ENCODE peak calls at places on chromosomes 5 and 9, in seven cellular contexts. One of them, this sample, is unnamed.

GRCh38 chr5:1555011-1555807 is 31.4 kb upstream of the LPCAT1 start:
- DNase-seq in neural progenitor cell: no peak
- DNase-seq in dorsolateral prefrontal cortex: peak; percentile 20
- DNase-seq in tibial nerve: no peak
- DNase-seq in esophagus squamous epithelium: no peak
- DNase-seq in IMR-90: peak; percentile 19
- DNase-seq in stomach: no peak
- DNase-seq in this sample: peak; percentile 74

GRCh38 chr9:137056739-137057407 is 3.0 kb upstream of the ENTPD2 start:
- DNase-seq in neural progenitor cell: no peak
- DNase-seq in dorsolateral prefrontal cortex: no peak
- DNase-seq in tibial nerve: no peak
- DNase-seq in esophagus squamous epithelium: no peak
- DNase-seq in IMR-90: no peak
- DNase-seq in stomach: no peak
- DNase-seq in this sample: no peak

GRCh38 chr9:16515879-16516289 is 354.6 kb downstream of the BNC2 start:
- DNase-seq in neural progenitor cell: peak; percentile 72
- DNase-seq in dorsolateral prefrontal cortex: no peak
- DNase-seq in tibial nerve: no peak
- DNase-seq in esophagus squamous epithelium: no peak
- DNase-seq in IMR-90: peak; percentile 84
- DNase-seq in stomach: no peak
- DNase-seq in this sample: no peak

GRCh38 chr5:36489505-36489904 is 116.9 kb upstream of the SLC1A3 start:
- DNase-seq in neural progenitor cell: no peak
- DNase-seq in dorsolateral prefrontal cortex: no peak
- DNase-seq in tibial nerve: no peak
- DNase-seq in esophagus squamous epithelium: no peak
- DNase-seq in IMR-90: no peak
- DNase-seq in stomach: no peak
- DNase-seq in this sample: no peak

GRCh38 chr5:143887901-143888648 is 76.1 kb downstream of the HMHB1 start:
- DNase-seq in neural progenitor cell: no peak
- DNase-seq in dorsolateral prefrontal cortex: no peak
- DNase-seq in tibial nerve: no peak
- DNase-seq in esophagus squamous epithelium: no peak
- DNase-seq in IMR-90: peak; percentile 75
- DNase-seq in stomach: no peak
- DNase-seq in this sample: no peak

GRCh38 chr5:43421450-43422133 is 9.4 kb upstream of the CCL28 start:
- DNase-seq in neural progenitor cell: no peak
- DNase-seq in dorsolateral prefrontal cortex: no peak
- DNase-seq in tibial nerve: no peak
- DNase-seq in esophagus squamous epithelium: no peak
- DNase-seq in IMR-90: no peak
- DNase-seq in stomach: no peak
- DNase-seq in this sample: no peak

GRCh38 chr5:73303139-73304079 is 130.4 kb downstream of the TMEM174 start:
- DNase-seq in neural progenitor cell: peak; percentile 76
- DNase-seq in dorsolateral prefrontal cortex: no peak
- DNase-seq in tibial nerve: no peak
- DNase-seq in esophagus squamous epithelium: no peak
- DNase-seq in IMR-90: no peak
- DNase-seq in stomach: no peak
- DNase-seq in this sample: no peak

GRCh38 chr9:15191358-15191757 is 115.7 kb downstream of the TTC39B start:
- DNase-seq in neural progenitor cell: no peak
- DNase-seq in dorsolateral prefrontal cortex: no peak
- DNase-seq in tibial nerve: no peak
- DNase-seq in esophagus squamous epithelium: no peak
- DNase-seq in IMR-90: no peak
- DNase-seq in stomach: no peak
- DNase-seq in this sample: no peak

GRCh38 chr9:128556276-128556675 is 3.9 kb downstream of the SPTAN1 start:
- DNase-seq in neural progenitor cell: no peak
- DNase-seq in dorsolateral prefrontal cortex: no peak
- DNase-seq in tibial nerve: no peak
- DNase-seq in esophagus squamous epithelium: no peak
- DNase-seq in IMR-90: no peak
- DNase-seq in stomach: no peak
- DNase-seq in this sample: no peak

GRCh38 chr9:98706651-98707103 is 2.1 kb downstream of the GABBR2 start:
- DNase-seq in neural progenitor cell: no peak
- DNase-seq in dorsolateral prefrontal cortex: no peak
- DNase-seq in tibial nerve: no peak
- DNase-seq in esophagus squamous epithelium: no peak
- DNase-seq in IMR-90: peak; percentile 52
- DNase-seq in stomach: no peak
- DNase-seq in this sample: no peak

GRCh38 chr5:83107692-83108410 is 30.5 kb downstream of the XRCC4 start:
- DNase-seq in neural progenitor cell: no peak
- DNase-seq in dorsolateral prefrontal cortex: no peak
- DNase-seq in tibial nerve: no peak
- DNase-seq in esophagus squamous epithelium: no peak
- DNase-seq in IMR-90: no peak
- DNase-seq in stomach: no peak
- DNase-seq in this sample: no peak

GRCh38 chr5:89769975-89770374 is 639.6 kb downstream of the CETN3 start:
- DNase-seq in neural progenitor cell: no peak
- DNase-seq in dorsolateral prefrontal cortex: no peak
- DNase-seq in tibial nerve: no peak
- DNase-seq in esophagus squamous epithelium: no peak
- DNase-seq in IMR-90: peak; percentile 1
- DNase-seq in stomach: no peak
- DNase-seq in this sample: no peak

GRCh38 chr9:108665856-108666784 is 189.7 kb downstream of the ACTL7B start:
- DNase-seq in neural progenitor cell: no peak
- DNase-seq in dorsolateral prefrontal cortex: no peak
- DNase-seq in tibial nerve: no peak
- DNase-seq in esophagus squamous epithelium: no peak
- DNase-seq in IMR-90: peak; percentile 2
- DNase-seq in stomach: no peak
- DNase-seq in this sample: no peak

GRCh38 chr5:56459978-56460377 is 226.8 kb upstream of the ANKRD55 start:
- DNase-seq in neural progenitor cell: no peak
- DNase-seq in dorsolateral prefrontal cortex: no peak
- DNase-seq in tibial nerve: no peak
- DNase-seq in esophagus squamous epithelium: no peak
- DNase-seq in IMR-90: no peak
- DNase-seq in stomach: no peak
- DNase-seq in this sample: no peak

GRCh38 chr5:107564896-107565295 is 105.8 kb downstream of the EFNA5 start:
- DNase-seq in neural progenitor cell: no peak
- DNase-seq in dorsolateral prefrontal cortex: no peak
- DNase-seq in tibial nerve: no peak
- DNase-seq in esophagus squamous epithelium: no peak
- DNase-seq in IMR-90: no peak
- DNase-seq in stomach: no peak
- DNase-seq in this sample: no peak

GRCh38 chr9:93136011-93136440 is 2.0 kb upstream of the NINJ1 start:
- DNase-seq in neural progenitor cell: no peak
- DNase-seq in dorsolateral prefrontal cortex: no peak
- DNase-seq in tibial nerve: no peak
- DNase-seq in esophagus squamous epithelium: no peak
- DNase-seq in IMR-90: peak; percentile 58
- DNase-seq in stomach: no peak
- DNase-seq in this sample: no peak

GRCh38 chr9:69899491-69899890 is 78.9 kb downstream of the CFAP95 start:
- DNase-seq in neural progenitor cell: no peak
- DNase-seq in dorsolateral prefrontal cortex: no peak
- DNase-seq in tibial nerve: no peak
- DNase-seq in esophagus squamous epithelium: no peak
- DNase-seq in IMR-90: no peak
- DNase-seq in stomach: no peak
- DNase-seq in this sample: no peak

GRCh38 chr9:88745281-88746001 is 210.5 kb downstream of the NXNL2 start:
- DNase-seq in neural progenitor cell: no peak
- DNase-seq in dorsolateral prefrontal cortex: no peak
- DNase-seq in tibial nerve: no peak
- DNase-seq in esophagus squamous epithelium: no peak
- DNase-seq in IMR-90: peak; percentile 95
- DNase-seq in stomach: no peak
- DNase-seq in this sample: no peak

GRCh38 chr5:57675236-57675635 is 192.6 kb upstream of the ACTBL2 start:
- DNase-seq in neural progenitor cell: no peak
- DNase-seq in dorsolateral prefrontal cortex: no peak
- DNase-seq in tibial nerve: no peak
- DNase-seq in esophagus squamous epithelium: no peak
- DNase-seq in IMR-90: no peak
- DNase-seq in stomach: no peak
- DNase-seq in this sample: no peak

GRCh38 chr5:1208743-1209551 is 7.6 kb downstream of the SLC6A19 start:
- DNase-seq in neural progenitor cell: peak; percentile 72
- DNase-seq in dorsolateral prefrontal cortex: no peak
- DNase-seq in tibial nerve: no peak
- DNase-seq in esophagus squamous epithelium: no peak
- DNase-seq in IMR-90: no peak
- DNase-seq in stomach: peak; percentile 38
- DNase-seq in this sample: peak; percentile 39

GRCh38 chr9:120619751-120620655 is 40.0 kb upstream of the CDK5RAP2 start:
- DNase-seq in neural progenitor cell: peak; percentile 74
- DNase-seq in dorsolateral prefrontal cortex: peak; percentile 51
- DNase-seq in tibial nerve: peak; percentile 33
- DNase-seq in esophagus squamous epithelium: no peak
- DNase-seq in IMR-90: peak; percentile 74
- DNase-seq in stomach: peak; percentile 68
- DNase-seq in this sample: no peak

GRCh38 chr5:79236364-79236969 is 536 bp downstream of the JMY start:
- DNase-seq in neural progenitor cell: peak; percentile 80
- DNase-seq in dorsolateral prefrontal cortex: no peak
- DNase-seq in tibial nerve: no peak
- DNase-seq in esophagus squamous epithelium: no peak
- DNase-seq in IMR-90: peak; percentile 20
- DNase-seq in stomach: no peak
- DNase-seq in this sample: peak; percentile 52

GRCh38 chr9:34046784-34047379 is 1.8 kb downstream of the UBAP2 start:
- DNase-seq in neural progenitor cell: peak; percentile 4
- DNase-seq in dorsolateral prefrontal cortex: no peak
- DNase-seq in tibial nerve: no peak
- DNase-seq in esophagus squamous epithelium: no peak
- DNase-seq in IMR-90: peak; percentile 10
- DNase-seq in stomach: no peak
- DNase-seq in this sample: no peak

GRCh38 chr9:14321517-14322125 is 7.7 kb upstream of the NFIB start:
- DNase-seq in neural progenitor cell: peak; percentile 23
- DNase-seq in dorsolateral prefrontal cortex: no peak
- DNase-seq in tibial nerve: no peak
- DNase-seq in esophagus squamous epithelium: no peak
- DNase-seq in IMR-90: no peak
- DNase-seq in stomach: no peak
- DNase-seq in this sample: no peak

GRCh38 chr5:54895816-54896341 is 89.5 kb downstream of the ESM1 start:
- DNase-seq in neural progenitor cell: peak; percentile 58
- DNase-seq in dorsolateral prefrontal cortex: peak; percentile 48
- DNase-seq in tibial nerve: no peak
- DNase-seq in esophagus squamous epithelium: no peak
- DNase-seq in IMR-90: peak; percentile 68
- DNase-seq in stomach: peak; percentile 50
- DNase-seq in this sample: no peak

GRCh38 chr5:88145603-88146467 is 122.8 kb downstream of the TMEM161B start:
- DNase-seq in neural progenitor cell: peak; percentile 67
- DNase-seq in dorsolateral prefrontal cortex: no peak
- DNase-seq in tibial nerve: no peak
- DNase-seq in esophagus squamous epithelium: no peak
- DNase-seq in IMR-90: no peak
- DNase-seq in stomach: no peak
- DNase-seq in this sample: no peak

GRCh38 chr5:176724472-176724871 is 77.2 kb downstream of the TSPAN17 start:
- DNase-seq in neural progenitor cell: no peak
- DNase-seq in dorsolateral prefrontal cortex: no peak
- DNase-seq in tibial nerve: no peak
- DNase-seq in esophagus squamous epithelium: no peak
- DNase-seq in IMR-90: no peak
- DNase-seq in stomach: no peak
- DNase-seq in this sample: no peak
- H3K27me3 ChIP-seq in neural progenitor cell: no peaks in the 10 kb centered on the region
- H3K27me3 ChIP-seq in dorsolateral prefrontal cortex: peaks cover 3% of the 10 kb centered on the region
- H3K27me3 ChIP-seq in tibial nerve: peaks cover 44% of the 10 kb centered on the region
- H3K27me3 ChIP-seq in esophagus squamous epithelium: peaks cover 3% of the 10 kb centered on the region
- H3K27me3 ChIP-seq in IMR-90: peaks cover 62% of the 10 kb centered on the region
- H3K27me3 ChIP-seq in stomach: peaks cover 43% of the 10 kb centered on the region
- H3K27me3 ChIP-seq in this sample: no peaks in the 10 kb centered on the region

GRCh38 chr5:139652788-139653241 is 4.7 kb downstream of the CXXC5 start:
- DNase-seq in neural progenitor cell: no peak
- DNase-seq in dorsolateral prefrontal cortex: no peak
- DNase-seq in tibial nerve: no peak
- DNase-seq in esophagus squamous epithelium: no peak
- DNase-seq in IMR-90: no peak
- DNase-seq in stomach: no peak
- DNase-seq in this sample: no peak
- H3K27me3 ChIP-seq in neural progenitor cell: peaks cover 2% of the 10 kb centered on the region
- H3K27me3 ChIP-seq in dorsolateral prefrontal cortex: no peaks in the 10 kb centered on the region
- H3K27me3 ChIP-seq in tibial nerve: no peaks in the 10 kb centered on the region
- H3K27me3 ChIP-seq in esophagus squamous epithelium: no peaks in the 10 kb centered on the region
- H3K27me3 ChIP-seq in IMR-90: no peaks in the 10 kb centered on the region
- H3K27me3 ChIP-seq in stomach: no peaks in the 10 kb centered on the region
- H3K27me3 ChIP-seq in this sample: no peaks in the 10 kb centered on the region

GRCh38 chr5:141866111-141866510 is 12.1 kb downstream of the PCDH1 start:
- DNase-seq in neural progenitor cell: no peak
- DNase-seq in dorsolateral prefrontal cortex: peak; percentile 92
- DNase-seq in tibial nerve: no peak
- DNase-seq in esophagus squamous epithelium: no peak
- DNase-seq in IMR-90: no peak
- DNase-seq in stomach: peak; percentile 94
- DNase-seq in this sample: no peak
- H3K27me3 ChIP-seq in neural progenitor cell: no peaks in the 10 kb centered on the region
- H3K27me3 ChIP-seq in dorsolateral prefrontal cortex: no peaks in the 10 kb centered on the region
- H3K27me3 ChIP-seq in tibial nerve: no peaks in the 10 kb centered on the region
- H3K27me3 ChIP-seq in esophagus squamous epithelium: no peaks in the 10 kb centered on the region
- H3K27me3 ChIP-seq in IMR-90: peaks cover 49% of the 10 kb centered on the region
- H3K27me3 ChIP-seq in stomach: no peaks in the 10 kb centered on the region
- H3K27me3 ChIP-seq in this sample: no peaks in the 10 kb centered on the region

DNA sequence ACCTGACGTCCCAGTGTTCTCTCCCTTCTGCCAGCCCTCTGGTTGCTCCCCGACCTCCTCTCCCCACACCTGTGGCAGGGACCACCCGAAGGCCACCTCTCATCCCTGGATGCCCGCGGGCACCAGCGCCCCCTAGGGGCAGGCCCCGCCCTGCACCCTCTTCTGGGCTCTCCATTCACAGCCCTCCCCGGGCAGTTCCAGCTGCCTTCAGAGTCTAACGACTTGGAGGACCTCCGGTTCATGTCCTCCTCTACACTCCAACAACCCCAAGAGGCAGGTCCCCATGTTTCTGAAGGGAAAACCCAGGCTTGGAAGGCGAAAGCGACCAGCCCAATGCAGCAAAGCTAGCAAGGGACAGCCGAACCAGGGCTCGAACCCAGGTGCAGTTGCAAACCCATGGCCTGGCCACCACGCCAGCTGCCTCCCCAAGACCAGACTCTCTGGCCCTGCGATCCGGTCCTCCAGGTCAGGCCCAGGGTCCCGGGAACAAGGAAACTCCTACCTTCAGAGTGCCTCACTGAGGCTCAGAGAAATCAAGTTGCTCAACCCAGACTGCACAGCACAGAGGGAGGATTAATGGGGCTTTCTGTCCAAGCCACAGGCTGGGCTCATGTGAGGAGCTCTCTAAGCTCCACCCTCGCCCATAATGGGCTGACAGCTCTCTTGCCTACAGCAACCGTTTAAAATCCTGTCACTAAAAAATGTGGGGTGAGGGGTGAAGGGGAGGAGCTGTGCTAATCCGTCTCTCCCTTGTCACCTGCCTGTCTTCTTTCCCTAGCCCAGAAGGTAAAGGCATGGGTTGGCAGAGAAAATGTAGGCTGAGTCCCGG is 89.0 kb downstream of the LMX1B start:
- DNase-seq in neural progenitor cell: peak; percentile 81
- DNase-seq in dorsolateral prefrontal cortex: peak; percentile 32
- DNase-seq in tibial nerve: no peak
- DNase-seq in esophagus squamous epithelium: no peak
- DNase-seq in IMR-90: no peak
- DNase-seq in stomach: no peak
- DNase-seq in this sample: peak; percentile 53
- H3K27me3 ChIP-seq in neural progenitor cell: peaks cover 81% of the 10 kb centered on the region
- H3K27me3 ChIP-seq in dorsolateral prefrontal cortex: peaks cover 18% of the 10 kb centered on the region
- H3K27me3 ChIP-seq in tibial nerve: peaks cover 69% of the 10 kb centered on the region
- H3K27me3 ChIP-seq in esophagus squamous epithelium: no peaks in the 10 kb centered on the region
- H3K27me3 ChIP-seq in IMR-90: peaks cover 51% of the 10 kb centered on the region
- H3K27me3 ChIP-seq in stomach: peaks cover 46% of the 10 kb centered on the region
- H3K27me3 ChIP-seq in this sample: no peaks in the 10 kb centered on the region

This sample was measured in aorta.